ENCODE peak calls at places on chromosomes 2 and 18, in four cellular contexts. K is tibial nerve; Z is foreskin fibroblast; Y is CD4-positive, alpha-beta T cell. B is an unnamed sample.

GRCh38 chr2:101714098-101714497 is 16.6 kb downstream of the MAP4K4 start:
- DNase-seq in K (no peak), Z (no peak), Y (no peak), B (no peak)

GRCh38 chr2:225402200-225402776 is 2.8 kb downstream of the NYAP2 start:
- DNase-seq in K (no peak), Z (no peak), Y (no peak), B (no peak)

GRCh38 chr18:12423393-12423792 is 15.7 kb downstream of the PRELID3A start:
- DNase-seq in K (no peak), Z (no peak), Y (no peak), B (no peak)

GRCh38 chr18:21557607-21558253 is 42.8 kb downstream of the ESCO1 start:
- DNase-seq in K (no peak), Z (no peak), Y (no peak), B (no peak)

GRCh38 chr18:24878289-24878688 is 417.9 kb downstream of the HRH4 start:
- DNase-seq in K (peak; percentile 67), Z (peak; percentile 45), Y (no peak), B (no peak)

GRCh38 chr2:81194176-81194575 is 889.6 kb upstream of the LRRTM1 start:
- DNase-seq in K (no peak), Z (no peak), Y (no peak), B (no peak)

GRCh38 chr2:143717053-143717452 is 587.8 kb downstream of the ARHGAP15 start:
- DNase-seq in K (no peak), Z (peak; percentile 10), Y (no peak), B (no peak)

GRCh38 chr2:161030260-161031063 is 129.8 kb upstream of the TANK start:
- DNase-seq in K (peak; percentile 27), Z (peak; percentile 96), Y (no peak), B (no peak)

GRCh38 chr2:176123847-176124273 is 1.3 kb downstream of the HOXD9 start:
- DNase-seq in K (no peak), Z (no peak), Y (no peak), B (no peak)

GRCh38 chr2:174903243-174903513 is 102.0 kb downstream of the CHN1 start:
- DNase-seq in K (no peak), Z (no peak), Y (no peak), B (no peak)

GRCh38 chr2:12451726-12452125 is 265.0 kb upstream of the TRIB2 start:
- DNase-seq in K (no peak), Z (no peak), Y (no peak), B (no peak)

GRCh38 chr2:203122317-203122998 is 107.8 kb downstream of the NBEAL1 start:
- DNase-seq in K (no peak), Z (no peak), Y (no peak), B (no peak)

GRCh38 chr2:30888841-30889407 is 81.7 kb upstream of the CAPN13 start:
- DNase-seq in K (no peak), Z (no peak), Y (no peak), B (no peak)

GRCh38 chr18:75473316-75473715 is 45.8 kb upstream of the SMIM21 start:
- DNase-seq in K (no peak), Z (no peak), Y (no peak), B (no peak)

GRCh38 chr2:86239745-86240144 is 40.5 kb downstream of the MRPL35 start:
- DNase-seq in K (no peak), Z (no peak), Y (no peak), B (no peak)

GRCh38 chr2:86243272-86243671 is 44.0 kb downstream of the MRPL35 start:
- DNase-seq in K (no peak), Z (no peak), Y (no peak), B (no peak)

GRCh38 chr2:86240251-86240650 is 41.0 kb downstream of the MRPL35 start:
- DNase-seq in K (no peak), Z (no peak), Y (no peak), B (no peak)

GRCh38 chr2:86241611-86242010 is 42.4 kb downstream of the MRPL35 start:
- DNase-seq in K (no peak), Z (no peak), Y (no peak), B (no peak)

DNA sequence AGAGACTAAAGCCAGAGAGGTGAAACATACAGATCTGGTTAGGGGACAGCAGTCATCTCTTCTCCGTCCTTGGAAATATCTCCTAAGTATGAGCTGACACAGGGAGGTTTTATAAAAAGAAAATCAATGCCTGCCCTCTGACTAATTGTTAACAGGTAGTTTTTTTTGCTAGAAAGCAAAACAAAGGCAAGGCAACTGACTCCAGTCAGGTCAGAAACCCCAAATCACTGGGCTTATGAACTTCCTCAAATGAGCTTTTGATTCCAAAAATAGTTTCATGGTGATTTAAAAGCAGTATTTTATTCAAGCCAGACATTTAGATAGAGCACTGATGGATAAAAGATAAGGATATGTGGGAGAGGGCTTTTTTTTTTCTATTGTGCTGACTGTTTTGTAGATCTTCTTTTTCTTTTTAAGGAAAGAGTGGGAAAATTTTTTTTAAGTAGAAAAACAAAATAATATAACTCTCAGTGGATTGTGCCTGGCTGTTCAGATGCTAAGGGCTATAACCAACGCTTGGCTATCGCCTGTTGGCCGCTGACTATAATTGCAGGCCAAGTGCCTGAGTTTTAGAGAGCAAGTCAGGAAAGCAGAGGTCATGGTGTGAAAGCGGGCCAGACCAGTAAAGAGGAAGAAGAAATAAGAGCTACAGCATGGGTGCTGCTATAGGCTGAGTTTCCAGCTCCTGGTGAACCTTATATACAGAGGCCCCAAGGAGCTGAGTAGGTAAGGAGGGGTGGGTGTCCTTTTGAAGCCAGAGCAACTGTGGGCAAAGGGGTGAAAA is 44.9 kb downstream of the MRPL35 start:
- DNase-seq in K (no peak), Z (no peak), Y (no peak), B (no peak)
- TF ChIP-seq CTCF in K (no peak), Z (no peak), Y (no peak), B (no peak)

DNA sequence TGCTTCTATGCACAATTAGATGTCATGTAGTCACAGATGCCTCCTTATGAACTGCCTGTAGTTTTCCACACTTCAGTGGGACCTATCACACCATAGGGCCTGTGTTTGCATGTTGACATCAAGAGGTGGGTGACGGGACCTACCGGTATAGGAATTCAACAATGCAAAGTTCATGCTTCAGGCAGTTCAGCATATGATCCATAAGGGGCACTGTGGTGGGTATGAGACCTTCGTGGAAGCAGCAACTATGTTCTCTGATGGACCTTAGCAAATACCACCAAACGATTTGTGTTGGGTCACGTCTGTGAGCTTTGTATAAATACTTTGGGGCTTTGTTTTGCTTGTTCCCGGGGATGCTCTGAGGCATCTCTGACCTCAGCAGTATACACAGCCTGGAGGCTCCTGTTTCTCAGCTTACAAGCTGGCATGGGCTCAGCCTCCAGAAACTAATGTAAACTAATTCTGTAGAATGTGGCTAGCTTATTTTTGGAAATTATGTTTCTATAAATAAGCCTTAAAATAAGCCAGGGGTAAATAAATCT is 111.6 kb downstream of the DTNA start:
- DNase-seq in K (no peak), Z (no peak), Y (no peak), B (no peak)
- TF ChIP-seq CTCF in K (no peak), Z (no peak), Y (no peak), B (no peak)

GRCh38 chr2:183903026-183903425 is 695.3 kb upstream of the ZNF804A start:
- DNase-seq in K (no peak), Z (no peak), Y (no peak), B (no peak)
- TF ChIP-seq CTCF in K (no peak), Z (no peak), Y (no peak), B (no peak)

GRCh38 chr2:223601932-223602676 is at the start of gene SCG2:
- DNase-seq in K (peak; percentile 51), Z (peak; percentile 92), Y (no peak), B (no peak)
- TF ChIP-seq CTCF in K (peak; percentile 26), Z (peak; percentile 13), Y (no peak), B (peak; percentile 33)

DNA sequence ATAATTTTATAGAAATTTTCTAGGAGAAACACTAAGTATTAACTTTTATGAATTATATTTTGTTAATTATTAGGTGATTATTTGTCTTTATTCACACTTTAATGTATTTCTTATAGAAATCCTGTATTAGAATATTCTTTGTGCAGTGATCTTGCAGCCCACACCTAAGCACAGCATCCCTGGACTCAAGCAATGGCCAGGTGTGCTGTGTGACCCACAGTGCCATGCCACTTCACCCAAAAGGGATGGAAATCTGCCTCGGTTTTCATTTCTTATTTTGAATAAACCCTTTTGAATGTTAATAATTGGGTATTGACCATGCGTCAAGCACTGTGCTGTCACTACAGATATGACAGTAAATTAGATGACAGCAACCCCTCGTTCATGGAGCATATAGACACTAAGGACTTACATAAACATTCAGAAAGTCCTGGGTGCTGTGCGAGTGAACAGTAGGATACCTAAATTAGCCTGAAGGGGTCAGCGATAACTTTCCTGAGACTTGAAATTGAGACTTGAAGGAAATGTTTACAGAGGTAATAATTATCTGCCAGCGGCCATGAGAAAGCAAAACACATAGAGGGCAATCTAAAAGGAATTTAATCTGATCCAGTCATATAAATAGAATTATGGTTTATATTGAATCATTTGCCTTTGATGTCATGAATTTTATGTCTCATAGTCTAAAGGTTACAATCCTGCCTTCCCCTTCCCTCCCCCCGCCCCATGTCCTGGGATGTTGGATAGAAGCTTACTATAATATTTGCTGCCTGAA is 52.7 kb upstream of the CALCRL start:
- DNase-seq in K (no peak), Z (peak; percentile 25), Y (no peak), B (no peak)
- TF ChIP-seq CTCF in K (no peak), Z (peak; percentile 8), Y (no peak), B (no peak)

GRCh38 chr18:63590966-63591695 is 4.0 kb downstream of the SERPINB13 start:
- DNase-seq in K (no peak), Z (no peak), Y (no peak), B (no peak)
- TF ChIP-seq CTCF in K (no peak), Z (no peak), Y (no peak), B (no peak)

B was measured in D721Med.